ENCODE peak calls at places on chromosomes 12 and 14, in six cellular contexts. W is bronchial epithelial cell, Q is tibial nerve, O is dorsolateral prefrontal cortex, C is A673, T is BJ. M is an unnamed sample.

GRCh38 chr12:19779393-19780056 is 340.2 kb downstream of the AEBP2 start:
- DNase-seq in W (no peak), Q (no peak), O (no peak), C (no peak), T (no peak), M (peak)

GRCh38 chr12:102876883-102877282 is 40.2 kb downstream of the PAH start:
- DNase-seq in W (no peak), Q (no peak), O (no peak), C (peak), T (no peak), M (no peak)

GRCh38 chr12:47753021-47754001 is 5.4 kb downstream of the RAPGEF3 start:
- DNase-seq in W (peak), Q (no peak), O (peak), C (no peak), T (no peak), M (no peak)

GRCh38 chr12:64670039-64670438 is 59.7 kb downstream of the RASSF3 start:
- DNase-seq in W (no peak), Q (no peak), O (no peak), C (no peak), T (no peak), M (no peak)

GRCh38 chr12:68530965-68531364 is 79.7 kb upstream of the RAP1B start:
- DNase-seq in W (no peak), Q (no peak), O (no peak), C (peak), T (peak), M (peak)

GRCh38 chr14:64720190-64720589 is 16.0 kb downstream of the PLEKHG3 start:
- DNase-seq in W (peak), Q (no peak), O (peak), C (no peak), T (no peak), M (peak)

GRCh38 chr12:51591020-51591901 is at the start of gene SCN8A:
- DNase-seq in W (no peak), Q (no peak), O (peak), C (peak), T (no peak), M (peak)

GRCh38 chr12:41034686-41035085 is 153.4 kb upstream of the PDZRN4 start:
- DNase-seq in W (peak), Q (no peak), O (no peak), C (peak), T (no peak), M (no peak)

GRCh38 chr12:8916154-8916553 is 1.8 kb downstream of the PHC1 start:
- DNase-seq in W (no peak), Q (no peak), O (no peak), C (no peak), T (no peak), M (no peak)

GRCh38 chr14:49405291-49405690 is 180.9 kb downstream of the RPS29 start:
- DNase-seq in W (peak), Q (no peak), O (no peak), C (no peak), T (peak), M (no peak)

GRCh38 chr14:100400115-100400514 is 77.0 kb downstream of the SLC25A47 start:
- DNase-seq in W (no peak), Q (no peak), O (no peak), C (no peak), T (no peak), M (no peak)

GRCh38 chr12:13964666-13965065 is 16.7 kb downstream of the GRIN2B start:
- DNase-seq in W (no peak), Q (no peak), O (no peak), C (no peak), T (no peak), M (no peak)

GRCh38 chr14:89422952-89423345 is 5.9 kb upstream of the FOXN3 start:
- DNase-seq in W (no peak), Q (no peak), O (no peak), C (no peak), T (no peak), M (no peak)

GRCh38 chr12:51275088-51275487 is 4.9 kb upstream of the SMAGP start:
- DNase-seq in W (no peak), Q (no peak), O (no peak), C (no peak), T (no peak), M (no peak)

GRCh38 chr14:73662439-73663056 is 17.8 kb downstream of the DNAL1 start:
- DNase-seq in W (peak), Q (no peak), O (no peak), C (peak), T (peak), M (peak)

GRCh38 chr12:4355843-4356327 is 23.6 kb downstream of the FGF23 start:
- DNase-seq in W (peak), Q (no peak), O (no peak), C (peak), T (no peak), M (peak)

GRCh38 chr12:79435742-79436141 is 255.0 kb downstream of the PAWR start:
- DNase-seq in W (peak), Q (no peak), O (no peak), C (no peak), T (no peak), M (no peak)

GRCh38 chr14:102937331-102938175 is 15.1 kb downstream of the AMN start:
- DNase-seq in W (no peak), Q (no peak), O (no peak), C (no peak), T (no peak), M (no peak)

GRCh38 chr12:6871052-6871957 is 1.8 kb downstream of the SPSB2 start:
- DNase-seq in W (peak), Q (no peak), O (no peak), C (peak), T (no peak), M (peak)

GRCh38 chr14:76212242-76212641 is 60.5 kb downstream of the GPATCH2L start:
- DNase-seq in W (no peak), Q (no peak), O (no peak), C (no peak), T (no peak), M (no peak)

GRCh38 chr14:95601650-95602049 is 66.8 kb downstream of the GLRX5 start:
- DNase-seq in W (no peak), Q (no peak), O (no peak), C (no peak), T (no peak), M (no peak)

GRCh38 chr14:52706286-52706685 is 714 bp upstream of the PSMC6 start:
- DNase-seq in W (peak), Q (no peak), O (no peak), C (peak), T (no peak), M (no peak)

GRCh38 chr12:1947081-1947480 is 28.6 kb upstream of the CACNA2D4 start:
- DNase-seq in W (no peak), Q (no peak), O (no peak), C (no peak), T (peak), M (peak)

GRCh38 chr14:95722525-95723190 is 8.7 kb upstream of the TCL1A start:
- DNase-seq in W (peak), Q (no peak), O (no peak), C (no peak), T (no peak), M (no peak)

GRCh38 chr14:92625213-92625612 is 111.6 kb downstream of the RIN3 start:
- DNase-seq in W (peak), Q (no peak), O (no peak), C (no peak), T (peak), M (peak)

GRCh38 chr12:117030187-117030896 is 68.9 kb downstream of the TESC start:
- DNase-seq in W (no peak), Q (no peak), O (no peak), C (no peak), T (no peak), M (no peak)

GRCh38 chr12:53180931-53181645 is 363 bp upstream of the CSAD start:
- DNase-seq in W (peak), Q (no peak), O (peak), C (peak), T (no peak), M (peak)

GRCh38 chr12:43882578-43883178 is 46.8 kb downstream of the TMEM117 start:
- DNase-seq in W (peak), Q (no peak), O (no peak), C (peak), T (peak), M (peak)

GRCh38 chr14:67240168-67240932 is 885 bp upstream of the PALS1 start:
- DNase-seq in W (no peak), Q (no peak), O (peak), C (peak), T (no peak), M (peak)

GRCh38 chr12:4246116-4246515 is 27.4 kb upstream of the CCND2 start:
- DNase-seq in W (no peak), Q (no peak), O (no peak), C (no peak), T (no peak), M (no peak)

DNA sequence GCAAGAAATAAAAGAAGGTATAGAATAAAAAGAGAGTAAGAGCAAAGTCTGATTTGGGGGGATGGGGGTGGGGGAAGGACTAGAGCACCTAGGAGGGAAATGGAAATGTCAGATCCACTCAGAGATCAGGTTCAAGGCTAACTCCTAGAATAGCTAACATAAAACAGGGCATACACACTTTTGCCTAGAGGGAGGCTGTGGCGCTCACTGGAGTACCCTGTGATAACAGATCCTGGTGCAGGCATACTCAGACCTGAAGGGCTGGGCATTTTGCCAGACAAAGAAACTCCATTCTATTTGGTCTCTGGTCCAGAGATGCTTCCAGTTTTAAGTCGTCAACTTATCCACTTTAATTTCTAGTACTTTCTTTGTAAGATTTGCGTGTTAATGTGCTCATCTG is 5.8 kb downstream of the CTDSP2 start:
- DNase-seq in W (no peak), Q (no peak), O (no peak), C (no peak), T (no peak), M (no peak)
- H3K4me3 ChIP-seq in W (no peak), Q (no peak), O (no peak), C (no peak), T (no peak), M (no peak)

DNA sequence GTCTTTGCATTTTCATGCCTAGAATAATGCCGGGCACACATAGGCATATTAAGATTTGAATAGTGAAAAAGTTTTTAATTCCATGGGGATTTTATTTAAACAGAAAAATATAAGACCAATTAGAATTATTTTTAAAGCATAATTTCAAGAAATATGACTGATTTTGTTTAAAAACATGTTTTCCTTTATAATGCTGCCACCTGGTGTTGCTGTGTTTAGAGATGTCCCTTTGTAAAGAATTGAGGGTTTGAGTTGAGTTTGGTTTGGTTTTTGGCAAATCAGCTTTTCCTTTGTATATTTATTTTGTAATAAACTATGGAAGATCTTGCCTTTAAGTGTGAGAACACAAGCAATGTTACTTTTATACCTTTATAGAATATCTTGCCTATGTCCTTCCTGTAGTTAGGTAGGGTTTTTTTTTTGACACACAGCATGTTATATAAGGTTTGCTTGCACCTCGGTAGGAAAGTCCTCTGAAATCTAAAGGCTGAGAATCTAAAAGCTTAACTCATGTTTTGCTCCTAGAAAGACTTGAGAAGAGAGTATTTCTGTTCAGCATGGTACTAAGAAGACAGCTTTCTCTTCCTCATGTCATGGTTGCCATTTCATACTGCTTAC is 31.4 kb upstream of the SNAPC1 start:
- DNase-seq in W (no peak), Q (no peak), O (no peak), C (no peak), T (no peak), M (no peak)
- TF ChIP-seq CTCF in W (no peak), Q (peak), O (peak), C (peak), T (peak), M (peak)

GRCh38 chr14:104690266-104690711 is 871 bp downstream of the INF2 start:
- DNase-seq in W (no peak), Q (no peak), O (no peak), C (no peak), T (no peak), M (no peak)
- H3K4me3 ChIP-seq in W (peak), Q (peak), O (peak), C (peak), T (peak), M (peak)

GRCh38 chr12:58252914-58253313 is 311.5 kb downstream of the ATP23 start:
- DNase-seq in W (peak), Q (no peak), O (no peak), C (no peak), T (no peak), M (no peak)

GRCh38 chr12:58242803-58243628 is 301.6 kb downstream of the ATP23 start:
- DNase-seq in W (no peak), Q (no peak), O (no peak), C (peak), T (no peak), M (no peak)

GRCh38 chr12:58248599-58248998 is 307.2 kb downstream of the ATP23 start:
- DNase-seq in W (no peak), Q (no peak), O (no peak), C (no peak), T (no peak), M (no peak)

GRCh38 chr12:58249610-58250009 is 308.2 kb downstream of the ATP23 start:
- DNase-seq in W (no peak), Q (no peak), O (no peak), C (no peak), T (no peak), M (no peak)

GRCh38 chr12:58247633-58248032 is 306.3 kb downstream of the ATP23 start:
- DNase-seq in W (no peak), Q (no peak), O (no peak), C (peak), T (no peak), M (no peak)
- TF ChIP-seq CTCF in W (no peak), Q (no peak), O (no peak), C (peak), T (peak), M (no peak)

GRCh38 chr12:77847665-77848431 is 17.2 kb downstream of the NAV3 start:
- DNase-seq in W (peak), Q (no peak), O (no peak), C (no peak), T (peak), M (peak)
- H3K4me3 ChIP-seq in W (no peak), Q (no peak), O (no peak), C (no peak), T (no peak), M (no peak)

DNA sequence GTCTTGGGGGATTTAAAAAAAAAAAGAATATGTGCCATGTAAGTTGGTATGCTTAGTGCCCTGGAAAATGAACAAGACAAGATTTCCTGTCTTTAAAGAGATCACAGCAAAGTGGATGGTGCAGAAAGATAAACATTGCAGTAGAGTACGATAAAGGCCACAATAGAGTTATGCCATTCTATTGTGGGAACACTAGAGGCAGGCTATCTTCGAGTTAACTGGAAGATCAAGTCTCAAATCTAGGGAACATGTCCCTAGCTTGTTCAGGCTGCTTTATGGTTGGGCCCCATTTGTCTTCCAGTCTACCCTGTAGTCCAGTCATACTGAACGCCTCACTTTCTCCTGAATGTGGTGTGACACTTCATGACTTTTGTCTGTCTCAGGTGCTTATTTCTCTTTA is 18.7 kb upstream of the CCT2 start:
- DNase-seq in W (no peak), Q (no peak), O (no peak), C (no peak), T (no peak), M (no peak)
- TF ChIP-seq CTCF in W (peak), Q (no peak), O (no peak), C (peak), T (no peak), M (no peak)

GRCh38 chr12:30169839-30170591 is 386.3 kb upstream of the TMTC1 start:
- DNase-seq in W (no peak), Q (no peak), O (no peak), C (no peak), T (no peak), M (no peak)
- H3K4me3 ChIP-seq in W (no peak), Q (no peak), O (no peak), C (no peak), T (no peak), M (no peak)

GRCh38 chr14:32020882-32021281 is 56.2 kb upstream of the ARHGAP5 start:
- DNase-seq in W (peak), Q (no peak), O (no peak), C (no peak), T (no peak), M (no peak)

GRCh38 chr14:32021341-32021740 is 55.8 kb upstream of the ARHGAP5 start:
- DNase-seq in W (no peak), Q (no peak), O (no peak), C (no peak), T (no peak), M (no peak)

GRCh38 chr14:32023540-32023939 is 53.6 kb upstream of the ARHGAP5 start:
- DNase-seq in W (peak), Q (no peak), O (no peak), C (no peak), T (no peak), M (no peak)

GRCh38 chr14:32022938-32023466 is 54.1 kb upstream of the ARHGAP5 start:
- DNase-seq in W (peak), Q (no peak), O (no peak), C (no peak), T (no peak), M (no peak)

GRCh38 chr14:32022525-32022924 is 54.6 kb upstream of the ARHGAP5 start:
- DNase-seq in W (peak), Q (no peak), O (no peak), C (no peak), T (no peak), M (no peak)
- TF ChIP-seq CTCF in W (no peak), Q (no peak), O (no peak), C (no peak), T (no peak), M (no peak)

DNA sequence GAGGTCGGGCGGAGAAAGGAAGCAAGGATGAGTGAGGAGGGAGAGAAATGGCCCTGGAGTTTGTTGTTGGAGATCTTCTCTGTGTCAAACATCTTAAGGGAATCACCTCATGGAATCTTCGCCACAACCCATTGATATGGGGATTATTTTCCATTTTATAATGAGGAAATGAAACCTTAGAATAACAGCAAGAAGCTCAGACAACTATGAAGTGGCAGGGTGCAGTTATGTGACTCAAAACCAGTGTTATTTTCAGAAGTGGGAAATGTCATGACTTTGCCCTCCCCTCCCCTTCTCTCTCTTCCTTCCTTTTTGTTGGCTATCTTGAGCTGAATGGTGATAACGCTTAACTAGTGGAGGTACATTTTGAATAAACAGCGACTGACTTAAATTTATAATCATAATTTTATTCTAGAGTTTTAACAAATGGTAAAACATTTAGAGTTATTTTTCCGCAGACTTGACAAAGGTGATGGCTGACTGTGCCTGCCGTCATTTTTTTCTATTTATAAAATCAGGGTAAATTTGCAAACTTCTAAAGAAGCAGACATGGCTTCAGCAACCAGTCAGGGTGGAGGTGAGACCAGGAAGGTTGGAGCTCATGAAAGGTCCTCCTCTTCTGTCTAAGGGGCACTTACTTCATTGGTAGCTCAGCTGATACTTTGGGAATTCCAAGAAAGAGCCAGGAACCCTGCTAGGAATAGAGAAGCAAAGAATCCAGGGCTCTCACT is 232.4 kb downstream of the RGS6 start:
- DNase-seq in W (no peak), Q (no peak), O (no peak), C (no peak), T (no peak), M (no peak)
- H3K4me3 ChIP-seq in W (no peak), Q (no peak), O (no peak), C (no peak), T (no peak), M (no peak)

GRCh38 chr12:122303068-122303467 is 36.8 kb upstream of the VPS33A start:
- DNase-seq in W (no peak), Q (no peak), O (no peak), C (no peak), T (no peak), M (no peak)

GRCh38 chr12:122304924-122305323 is 38.6 kb upstream of the VPS33A start:
- DNase-seq in W (peak), Q (no peak), O (no peak), C (no peak), T (no peak), M (no peak)

GRCh38 chr12:122309564-122310121 is 43.3 kb upstream of the VPS33A start:
- DNase-seq in W (no peak), Q (no peak), O (peak), C (no peak), T (no peak), M (no peak)

GRCh38 chr12:122308811-122309210 is 42.5 kb upstream of the VPS33A start:
- DNase-seq in W (no peak), Q (no peak), O (no peak), C (no peak), T (peak), M (peak)

DNA sequence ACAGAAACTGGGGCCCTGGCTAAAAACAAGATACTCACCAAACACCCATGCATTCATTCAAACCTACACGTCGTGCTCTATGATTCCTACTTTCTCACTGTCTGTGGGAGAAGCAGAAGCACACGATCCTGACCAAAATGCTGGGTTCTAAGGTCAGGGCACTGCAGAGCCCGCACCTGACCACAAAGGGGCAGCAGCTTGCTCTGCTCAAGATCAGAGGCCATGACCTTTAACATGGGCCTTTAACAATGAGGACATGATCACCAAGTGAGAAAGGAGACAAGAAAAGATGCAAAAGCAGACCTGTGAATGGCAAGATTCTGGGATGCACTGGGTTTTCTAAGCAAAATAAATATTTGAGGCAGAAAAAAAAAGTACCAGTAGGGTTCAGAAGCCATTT is 40.1 kb upstream of the VPS33A start:
- DNase-seq in W (no peak), Q (no peak), O (no peak), C (no peak), T (no peak), M (no peak)
- TF ChIP-seq CTCF in W (no peak), Q (no peak), O (no peak), C (no peak), T (no peak), M (no peak)

M was measured in AG10803.